ENCODE peak calls at places on chromosomes 6 and 20, in nine cellular contexts. One of them, this sample, is unnamed.

GRCh38 chr6:167706313-167707109 is 120.2 kb upstream of the AFDN start:
- DNase-seq in neural progenitor cell: no peak
- DNase-seq in nephron progenitor cell: no peak
- DNase-seq in left lobe of liver: peak
- DNase-seq in anterior cingulate cortex: no peak
- DNase-seq in DMS 273 treated with DMSO at 0.1 percent for 48 hours: no peak
- DNase-seq in fibroblast of mammary gland: no peak
- DNase-seq in HTR-8/SVneo: no peak
- DNase-seq in stimulated activated CD8-positive, alpha-beta memory T cell treated with anti-CD3 and anti-CD28 coated beads, Interleukin-2, amount 100 ng/mL, for 1 hour: peak
- DNase-seq in this sample: no peak

GRCh38 chr6:166588691-166589333 is 2.3 kb upstream of the RAMACL start:
- DNase-seq in neural progenitor cell: no peak
- DNase-seq in nephron progenitor cell: no peak
- DNase-seq in left lobe of liver: no peak
- DNase-seq in anterior cingulate cortex: no peak
- DNase-seq in DMS 273 treated with DMSO at 0.1 percent for 48 hours: no peak
- DNase-seq in fibroblast of mammary gland: peak
- DNase-seq in HTR-8/SVneo: no peak
- DNase-seq in stimulated activated CD8-positive, alpha-beta memory T cell treated with anti-CD3 and anti-CD28 coated beads, Interleukin-2, amount 100 ng/mL, for 1 hour: no peak
- DNase-seq in this sample: no peak

GRCh38 chr6:108071736-108072276 is 2.7 kb downstream of the OSTM1 start:
- DNase-seq in neural progenitor cell: no peak
- DNase-seq in nephron progenitor cell: no peak
- DNase-seq in left lobe of liver: no peak
- DNase-seq in anterior cingulate cortex: no peak
- DNase-seq in DMS 273 treated with DMSO at 0.1 percent for 48 hours: no peak
- DNase-seq in fibroblast of mammary gland: no peak
- DNase-seq in HTR-8/SVneo: no peak
- DNase-seq in stimulated activated CD8-positive, alpha-beta memory T cell treated with anti-CD3 and anti-CD28 coated beads, Interleukin-2, amount 100 ng/mL, for 1 hour: no peak
- DNase-seq in this sample: no peak

GRCh38 chr6:124699038-124699437 is 263.2 kb upstream of the RNF217 start:
- DNase-seq in neural progenitor cell: peak
- DNase-seq in nephron progenitor cell: no peak
- DNase-seq in left lobe of liver: no peak
- DNase-seq in anterior cingulate cortex: no peak
- DNase-seq in DMS 273 treated with DMSO at 0.1 percent for 48 hours: no peak
- DNase-seq in fibroblast of mammary gland: no peak
- DNase-seq in HTR-8/SVneo: no peak
- DNase-seq in stimulated activated CD8-positive, alpha-beta memory T cell treated with anti-CD3 and anti-CD28 coated beads, Interleukin-2, amount 100 ng/mL, for 1 hour: no peak
- DNase-seq in this sample: no peak

GRCh38 chr6:50818673-50819072 is at the start of gene TFAP2B:
- DNase-seq in neural progenitor cell: no peak
- DNase-seq in nephron progenitor cell: no peak
- DNase-seq in left lobe of liver: no peak
- DNase-seq in anterior cingulate cortex: no peak
- DNase-seq in DMS 273 treated with DMSO at 0.1 percent for 48 hours: no peak
- DNase-seq in fibroblast of mammary gland: no peak
- DNase-seq in HTR-8/SVneo: no peak
- DNase-seq in stimulated activated CD8-positive, alpha-beta memory T cell treated with anti-CD3 and anti-CD28 coated beads, Interleukin-2, amount 100 ng/mL, for 1 hour: no peak
- DNase-seq in this sample: no peak

GRCh38 chr20:36542019-36542488 is 735 bp downstream of the MYL9 start:
- DNase-seq in neural progenitor cell: peak
- DNase-seq in nephron progenitor cell: peak
- DNase-seq in left lobe of liver: no peak
- DNase-seq in anterior cingulate cortex: no peak
- DNase-seq in DMS 273 treated with DMSO at 0.1 percent for 48 hours: no peak
- DNase-seq in fibroblast of mammary gland: peak
- DNase-seq in HTR-8/SVneo: peak
- DNase-seq in stimulated activated CD8-positive, alpha-beta memory T cell treated with anti-CD3 and anti-CD28 coated beads, Interleukin-2, amount 100 ng/mL, for 1 hour: no peak
- DNase-seq in this sample: no peak

GRCh38 chr6:41704656-41705328 is 30.6 kb downstream of the TFEB start:
- DNase-seq in neural progenitor cell: no peak
- DNase-seq in nephron progenitor cell: no peak
- DNase-seq in left lobe of liver: no peak
- DNase-seq in anterior cingulate cortex: no peak
- DNase-seq in DMS 273 treated with DMSO at 0.1 percent for 48 hours: no peak
- DNase-seq in fibroblast of mammary gland: no peak
- DNase-seq in HTR-8/SVneo: no peak
- DNase-seq in stimulated activated CD8-positive, alpha-beta memory T cell treated with anti-CD3 and anti-CD28 coated beads, Interleukin-2, amount 100 ng/mL, for 1 hour: no peak
- DNase-seq in this sample: no peak

GRCh38 chr6:63635165-63635562 is 438 bp upstream of the PHF3 start:
- DNase-seq in neural progenitor cell: peak
- DNase-seq in nephron progenitor cell: no peak
- DNase-seq in left lobe of liver: no peak
- DNase-seq in anterior cingulate cortex: peak
- DNase-seq in DMS 273 treated with DMSO at 0.1 percent for 48 hours: no peak
- DNase-seq in fibroblast of mammary gland: no peak
- DNase-seq in HTR-8/SVneo: no peak
- DNase-seq in stimulated activated CD8-positive, alpha-beta memory T cell treated with anti-CD3 and anti-CD28 coated beads, Interleukin-2, amount 100 ng/mL, for 1 hour: no peak
- DNase-seq in this sample: no peak

GRCh38 chr6:7401103-7401502 is 11.5 kb downstream of the RIOK1 start:
- DNase-seq in neural progenitor cell: no peak
- DNase-seq in nephron progenitor cell: no peak
- DNase-seq in left lobe of liver: no peak
- DNase-seq in anterior cingulate cortex: no peak
- DNase-seq in DMS 273 treated with DMSO at 0.1 percent for 48 hours: no peak
- DNase-seq in fibroblast of mammary gland: peak
- DNase-seq in HTR-8/SVneo: peak
- DNase-seq in stimulated activated CD8-positive, alpha-beta memory T cell treated with anti-CD3 and anti-CD28 coated beads, Interleukin-2, amount 100 ng/mL, for 1 hour: no peak
- DNase-seq in this sample: peak

GRCh38 chr6:124008689-124009371 is 205.2 kb downstream of the NKAIN2 start:
- DNase-seq in neural progenitor cell: no peak
- DNase-seq in nephron progenitor cell: no peak
- DNase-seq in left lobe of liver: no peak
- DNase-seq in anterior cingulate cortex: no peak
- DNase-seq in DMS 273 treated with DMSO at 0.1 percent for 48 hours: no peak
- DNase-seq in fibroblast of mammary gland: no peak
- DNase-seq in HTR-8/SVneo: no peak
- DNase-seq in stimulated activated CD8-positive, alpha-beta memory T cell treated with anti-CD3 and anti-CD28 coated beads, Interleukin-2, amount 100 ng/mL, for 1 hour: no peak
- DNase-seq in this sample: no peak

GRCh38 chr6:35046862-35047261 is 94.3 kb downstream of the TCP11 start:
- DNase-seq in neural progenitor cell: no peak
- DNase-seq in nephron progenitor cell: no peak
- DNase-seq in left lobe of liver: no peak
- DNase-seq in anterior cingulate cortex: no peak
- DNase-seq in DMS 273 treated with DMSO at 0.1 percent for 48 hours: no peak
- DNase-seq in fibroblast of mammary gland: no peak
- DNase-seq in HTR-8/SVneo: no peak
- DNase-seq in stimulated activated CD8-positive, alpha-beta memory T cell treated with anti-CD3 and anti-CD28 coated beads, Interleukin-2, amount 100 ng/mL, for 1 hour: no peak
- DNase-seq in this sample: no peak

GRCh38 chr6:5205877-5206840 is 54.6 kb downstream of the LYRM4 start:
- DNase-seq in neural progenitor cell: no peak
- DNase-seq in nephron progenitor cell: no peak
- DNase-seq in left lobe of liver: peak
- DNase-seq in anterior cingulate cortex: peak
- DNase-seq in DMS 273 treated with DMSO at 0.1 percent for 48 hours: no peak
- DNase-seq in fibroblast of mammary gland: no peak
- DNase-seq in HTR-8/SVneo: peak
- DNase-seq in stimulated activated CD8-positive, alpha-beta memory T cell treated with anti-CD3 and anti-CD28 coated beads, Interleukin-2, amount 100 ng/mL, for 1 hour: no peak
- DNase-seq in this sample: peak

GRCh38 chr6:16206595-16207037 is 31.8 kb upstream of the GMPR start:
- DNase-seq in neural progenitor cell: peak
- DNase-seq in nephron progenitor cell: peak
- DNase-seq in left lobe of liver: no peak
- DNase-seq in anterior cingulate cortex: peak
- DNase-seq in DMS 273 treated with DMSO at 0.1 percent for 48 hours: peak
- DNase-seq in fibroblast of mammary gland: peak
- DNase-seq in HTR-8/SVneo: peak
- DNase-seq in stimulated activated CD8-positive, alpha-beta memory T cell treated with anti-CD3 and anti-CD28 coated beads, Interleukin-2, amount 100 ng/mL, for 1 hour: no peak
- DNase-seq in this sample: no peak

GRCh38 chr20:63737940-63738686 is 1.5 kb upstream of the SLC2A4RG start:
- DNase-seq in neural progenitor cell: peak
- DNase-seq in nephron progenitor cell: no peak
- DNase-seq in left lobe of liver: peak
- DNase-seq in anterior cingulate cortex: no peak
- DNase-seq in DMS 273 treated with DMSO at 0.1 percent for 48 hours: no peak
- DNase-seq in fibroblast of mammary gland: no peak
- DNase-seq in HTR-8/SVneo: no peak
- DNase-seq in stimulated activated CD8-positive, alpha-beta memory T cell treated with anti-CD3 and anti-CD28 coated beads, Interleukin-2, amount 100 ng/mL, for 1 hour: no peak
- DNase-seq in this sample: no peak

GRCh38 chr20:1505871-1506270 is 14.7 kb upstream of the SIRPB2 start:
- DNase-seq in neural progenitor cell: no peak
- DNase-seq in nephron progenitor cell: no peak
- DNase-seq in left lobe of liver: no peak
- DNase-seq in anterior cingulate cortex: no peak
- DNase-seq in DMS 273 treated with DMSO at 0.1 percent for 48 hours: no peak
- DNase-seq in fibroblast of mammary gland: no peak
- DNase-seq in HTR-8/SVneo: no peak
- DNase-seq in stimulated activated CD8-positive, alpha-beta memory T cell treated with anti-CD3 and anti-CD28 coated beads, Interleukin-2, amount 100 ng/mL, for 1 hour: no peak
- DNase-seq in this sample: no peak

GRCh38 chr20:63624486-63624885 is 2.4 kb downstream of the GMEB2 start:
- DNase-seq in neural progenitor cell: peak
- DNase-seq in nephron progenitor cell: no peak
- DNase-seq in left lobe of liver: no peak
- DNase-seq in anterior cingulate cortex: no peak
- DNase-seq in DMS 273 treated with DMSO at 0.1 percent for 48 hours: no peak
- DNase-seq in fibroblast of mammary gland: peak
- DNase-seq in HTR-8/SVneo: peak
- DNase-seq in stimulated activated CD8-positive, alpha-beta memory T cell treated with anti-CD3 and anti-CD28 coated beads, Interleukin-2, amount 100 ng/mL, for 1 hour: no peak
- DNase-seq in this sample: no peak

GRCh38 chr20:59749293-59749680 is 144.9 kb downstream of the PHACTR3 start:
- DNase-seq in neural progenitor cell: no peak
- DNase-seq in nephron progenitor cell: no peak
- DNase-seq in left lobe of liver: no peak
- DNase-seq in anterior cingulate cortex: peak
- DNase-seq in DMS 273 treated with DMSO at 0.1 percent for 48 hours: no peak
- DNase-seq in fibroblast of mammary gland: peak
- DNase-seq in HTR-8/SVneo: no peak
- DNase-seq in stimulated activated CD8-positive, alpha-beta memory T cell treated with anti-CD3 and anti-CD28 coated beads, Interleukin-2, amount 100 ng/mL, for 1 hour: no peak
- DNase-seq in this sample: no peak

GRCh38 chr20:6693178-6693807 is 74.2 kb upstream of the BMP2 start:
- DNase-seq in neural progenitor cell: no peak
- DNase-seq in nephron progenitor cell: no peak
- DNase-seq in left lobe of liver: no peak
- DNase-seq in anterior cingulate cortex: no peak
- DNase-seq in DMS 273 treated with DMSO at 0.1 percent for 48 hours: no peak
- DNase-seq in fibroblast of mammary gland: no peak
- DNase-seq in HTR-8/SVneo: no peak
- DNase-seq in stimulated activated CD8-positive, alpha-beta memory T cell treated with anti-CD3 and anti-CD28 coated beads, Interleukin-2, amount 100 ng/mL, for 1 hour: no peak
- DNase-seq in this sample: no peak

GRCh38 chr6:132506869-132507813 is 5.8 kb downstream of the STX7 start:
- DNase-seq in neural progenitor cell: no peak
- DNase-seq in nephron progenitor cell: no peak
- DNase-seq in left lobe of liver: no peak
- DNase-seq in anterior cingulate cortex: no peak
- DNase-seq in DMS 273 treated with DMSO at 0.1 percent for 48 hours: no peak
- DNase-seq in fibroblast of mammary gland: no peak
- DNase-seq in HTR-8/SVneo: no peak
- DNase-seq in stimulated activated CD8-positive, alpha-beta memory T cell treated with anti-CD3 and anti-CD28 coated beads, Interleukin-2, amount 100 ng/mL, for 1 hour: no peak
- DNase-seq in this sample: no peak

GRCh38 chr6:27254566-27254965 is 7.1 kb downstream of the PRSS16 start:
- DNase-seq in neural progenitor cell: no peak
- DNase-seq in nephron progenitor cell: no peak
- DNase-seq in left lobe of liver: no peak
- DNase-seq in anterior cingulate cortex: no peak
- DNase-seq in DMS 273 treated with DMSO at 0.1 percent for 48 hours: no peak
- DNase-seq in fibroblast of mammary gland: no peak
- DNase-seq in HTR-8/SVneo: no peak
- DNase-seq in stimulated activated CD8-positive, alpha-beta memory T cell treated with anti-CD3 and anti-CD28 coated beads, Interleukin-2, amount 100 ng/mL, for 1 hour: no peak
- DNase-seq in this sample: no peak

GRCh38 chr6:155340464-155341129 is 26.3 kb upstream of the TFB1M start:
- DNase-seq in neural progenitor cell: peak
- DNase-seq in nephron progenitor cell: no peak
- DNase-seq in left lobe of liver: no peak
- DNase-seq in anterior cingulate cortex: no peak
- DNase-seq in DMS 273 treated with DMSO at 0.1 percent for 48 hours: no peak
- DNase-seq in fibroblast of mammary gland: peak
- DNase-seq in HTR-8/SVneo: no peak
- DNase-seq in stimulated activated CD8-positive, alpha-beta memory T cell treated with anti-CD3 and anti-CD28 coated beads, Interleukin-2, amount 100 ng/mL, for 1 hour: no peak
- DNase-seq in this sample: no peak

GRCh38 chr20:7330850-7331249 is 563.4 kb downstream of the BMP2 start:
- DNase-seq in neural progenitor cell: no peak
- DNase-seq in nephron progenitor cell: no peak
- DNase-seq in left lobe of liver: no peak
- DNase-seq in anterior cingulate cortex: no peak
- DNase-seq in DMS 273 treated with DMSO at 0.1 percent for 48 hours: no peak
- DNase-seq in fibroblast of mammary gland: no peak
- DNase-seq in HTR-8/SVneo: no peak
- DNase-seq in stimulated activated CD8-positive, alpha-beta memory T cell treated with anti-CD3 and anti-CD28 coated beads, Interleukin-2, amount 100 ng/mL, for 1 hour: no peak
- DNase-seq in this sample: no peak

GRCh38 chr20:5039255-5039657 is 37.9 kb upstream of the SLC23A2 start:
- DNase-seq in neural progenitor cell: no peak
- DNase-seq in nephron progenitor cell: no peak
- DNase-seq in left lobe of liver: no peak
- DNase-seq in anterior cingulate cortex: no peak
- DNase-seq in DMS 273 treated with DMSO at 0.1 percent for 48 hours: no peak
- DNase-seq in fibroblast of mammary gland: no peak
- DNase-seq in HTR-8/SVneo: no peak
- DNase-seq in stimulated activated CD8-positive, alpha-beta memory T cell treated with anti-CD3 and anti-CD28 coated beads, Interleukin-2, amount 100 ng/mL, for 1 hour: peak
- DNase-seq in this sample: no peak

GRCh38 chr20:19815553-19815991 is 57.5 kb downstream of the RIN2 start:
- DNase-seq in neural progenitor cell: no peak
- DNase-seq in nephron progenitor cell: peak
- DNase-seq in left lobe of liver: no peak
- DNase-seq in anterior cingulate cortex: no peak
- DNase-seq in DMS 273 treated with DMSO at 0.1 percent for 48 hours: no peak
- DNase-seq in fibroblast of mammary gland: peak
- DNase-seq in HTR-8/SVneo: peak
- DNase-seq in stimulated activated CD8-positive, alpha-beta memory T cell treated with anti-CD3 and anti-CD28 coated beads, Interleukin-2, amount 100 ng/mL, for 1 hour: no peak
- DNase-seq in this sample: no peak

GRCh38 chr6:118537579-118537978 is 10.5 kb upstream of the PLN start:
- DNase-seq in neural progenitor cell: no peak
- DNase-seq in nephron progenitor cell: no peak
- DNase-seq in left lobe of liver: no peak
- DNase-seq in anterior cingulate cortex: no peak
- DNase-seq in DMS 273 treated with DMSO at 0.1 percent for 48 hours: no peak
- DNase-seq in fibroblast of mammary gland: no peak
- DNase-seq in HTR-8/SVneo: no peak
- DNase-seq in stimulated activated CD8-positive, alpha-beta memory T cell treated with anti-CD3 and anti-CD28 coated beads, Interleukin-2, amount 100 ng/mL, for 1 hour: no peak
- DNase-seq in this sample: no peak

GRCh38 chr6:108557494-108558371 is 3.0 kb upstream of the FOXO3 start:
- DNase-seq in neural progenitor cell: peak
- DNase-seq in nephron progenitor cell: peak
- DNase-seq in left lobe of liver: peak
- DNase-seq in anterior cingulate cortex: no peak
- DNase-seq in DMS 273 treated with DMSO at 0.1 percent for 48 hours: peak
- DNase-seq in fibroblast of mammary gland: peak
- DNase-seq in HTR-8/SVneo: peak
- DNase-seq in stimulated activated CD8-positive, alpha-beta memory T cell treated with anti-CD3 and anti-CD28 coated beads, Interleukin-2, amount 100 ng/mL, for 1 hour: peak
- DNase-seq in this sample: peak

GRCh38 chr6:134029495-134030455 is 22.6 kb downstream of the SLC2A12 start:
- DNase-seq in neural progenitor cell: no peak
- DNase-seq in nephron progenitor cell: no peak
- DNase-seq in left lobe of liver: no peak
- DNase-seq in anterior cingulate cortex: no peak
- DNase-seq in DMS 273 treated with DMSO at 0.1 percent for 48 hours: no peak
- DNase-seq in fibroblast of mammary gland: peak
- DNase-seq in HTR-8/SVneo: no peak
- DNase-seq in stimulated activated CD8-positive, alpha-beta memory T cell treated with anti-CD3 and anti-CD28 coated beads, Interleukin-2, amount 100 ng/mL, for 1 hour: no peak
- DNase-seq in this sample: no peak

GRCh38 chr20:52974155-52974554 is 2.0 kb downstream of the TSHZ2 start:
- DNase-seq in neural progenitor cell: no peak
- DNase-seq in nephron progenitor cell: no peak
- DNase-seq in left lobe of liver: no peak
- DNase-seq in anterior cingulate cortex: no peak
- DNase-seq in DMS 273 treated with DMSO at 0.1 percent for 48 hours: no peak
- DNase-seq in fibroblast of mammary gland: peak
- DNase-seq in HTR-8/SVneo: no peak
- DNase-seq in stimulated activated CD8-positive, alpha-beta memory T cell treated with anti-CD3 and anti-CD28 coated beads, Interleukin-2, amount 100 ng/mL, for 1 hour: no peak
- DNase-seq in this sample: no peak

GRCh38 chr20:3674447-3674846 is 7.4 kb downstream of the ADAM33 start:
- DNase-seq in neural progenitor cell: no peak
- DNase-seq in nephron progenitor cell: no peak
- DNase-seq in left lobe of liver: no peak
- DNase-seq in anterior cingulate cortex: no peak
- DNase-seq in DMS 273 treated with DMSO at 0.1 percent for 48 hours: no peak
- DNase-seq in fibroblast of mammary gland: no peak
- DNase-seq in HTR-8/SVneo: no peak
- DNase-seq in stimulated activated CD8-positive, alpha-beta memory T cell treated with anti-CD3 and anti-CD28 coated beads, Interleukin-2, amount 100 ng/mL, for 1 hour: no peak
- DNase-seq in this sample: peak

GRCh38 chr6:100184473-100184872 is 190.4 kb upstream of the MCHR2 start:
- DNase-seq in neural progenitor cell: no peak
- DNase-seq in nephron progenitor cell: peak
- DNase-seq in left lobe of liver: no peak
- DNase-seq in anterior cingulate cortex: no peak
- DNase-seq in DMS 273 treated with DMSO at 0.1 percent for 48 hours: no peak
- DNase-seq in fibroblast of mammary gland: no peak
- DNase-seq in HTR-8/SVneo: no peak
- DNase-seq in stimulated activated CD8-positive, alpha-beta memory T cell treated with anti-CD3 and anti-CD28 coated beads, Interleukin-2, amount 100 ng/mL, for 1 hour: no peak
- DNase-seq in this sample: no peak

GRCh38 chr6:97059473-97059872 is 134.9 kb downstream of the KLHL32 start:
- DNase-seq in neural progenitor cell: peak
- DNase-seq in nephron progenitor cell: no peak
- DNase-seq in left lobe of liver: no peak
- DNase-seq in anterior cingulate cortex: no peak
- DNase-seq in DMS 273 treated with DMSO at 0.1 percent for 48 hours: peak
- DNase-seq in fibroblast of mammary gland: peak
- DNase-seq in HTR-8/SVneo: peak
- DNase-seq in stimulated activated CD8-positive, alpha-beta memory T cell treated with anti-CD3 and anti-CD28 coated beads, Interleukin-2, amount 100 ng/mL, for 1 hour: no peak
- DNase-seq in this sample: no peak

This sample was measured in Right ventricle myocardium inferior.